ENCODE peak calls at places on chromosomes 13 and 19, in six cellular contexts. V is esophagus squamous epithelium, N is heart left ventricle, M is transverse colon, B is right lobe of liver, P is adrenal gland. U is an unnamed sample.

GRCh38 chr19:47157455-47158321 is 27.1 kb downstream of the SAE1 start:
- DNase-seq in P (peak; percentile 53), N (peak; percentile 59), M (peak; percentile 64), V (no peak), B (peak; percentile 25), U (no peak)

GRCh38 chr13:35884211-35884610 is 247.0 kb downstream of the DCLK1 start:
- DNase-seq in B (no peak), N (no peak), M (no peak), V (no peak), P (no peak), U (no peak)

GRCh38 chr13:66951426-66951825 is 278.7 kb downstream of the PCDH9 start:
- DNase-seq in N (no peak), B (no peak), V (no peak), M (no peak), P (no peak), U (no peak)

GRCh38 chr13:19345158-19345557 is 163.5 kb upstream of the TUBA3C start:
- DNase-seq in N (no peak), B (no peak), P (no peak), M (no peak), V (no peak), U (no peak)

GRCh38 chr19:44552324-44552723 is 22.8 kb upstream of the CEACAM20 start:
- DNase-seq in B (peak; percentile 29), V (no peak), N (no peak), M (peak; percentile 26), P (peak; percentile 38), U (peak; percentile 75)

GRCh38 chr19:58482372-58482771 is 6.2 kb downstream of the ZNF446 start:
- DNase-seq in V (no peak), M (no peak), B (no peak), P (no peak), N (no peak), U (no peak)

GRCh38 chr13:75458696-75459422 is 23.1 kb downstream of the TBC1D4 start:
- DNase-seq in P (peak; percentile 66), V (no peak), M (peak; percentile 71), B (peak; percentile 31), N (peak; percentile 57), U (no peak)

GRCh38 chr19:13992025-13992424 is 14.1 kb downstream of the RFX1 start:
- DNase-seq in B (no peak), N (no peak), P (no peak), V (no peak), M (no peak), U (no peak)

GRCh38 chr13:95030948-95031347 is 270.3 kb downstream of the ABCC4 start:
- DNase-seq in P (no peak), V (no peak), N (no peak), B (no peak), M (no peak), U (no peak)

GRCh38 chr19:7933828-7934725 is 8.1 kb upstream of the CTXN1 start:
- DNase-seq in P (no peak), B (no peak), V (no peak), N (peak; percentile 20), M (no peak), U (no peak)
- TF ChIP-seq POLR2A in P (no peak), B (no peak), V (no peak), N (no peak), M (no peak), U (no peak)

GRCh38 chr19:3836887-3837286 is 32.0 kb downstream of the ZFR2 start:
- DNase-seq in B (no peak), P (no peak), M (no peak), V (no peak), N (no peak), U (no peak)
- TF ChIP-seq POLR2A in B (no peak), P (no peak), M (no peak), V (no peak), N (no peak), U (no peak)

GRCh38 chr19:40739871-40740703 is 10.2 kb downstream of the ACTMAP start:
- DNase-seq in B (no peak), N (no peak), M (no peak), V (no peak), P (no peak), U (no peak)
- TF ChIP-seq POLR2A in B (no peak), N (no peak), M (no peak), V (no peak), P (no peak), U (no peak)

GRCh38 chr19:18280247-18281081 is 958 bp downstream of the JUND start:
- DNase-seq in M (peak; percentile 87), N (peak; percentile 79), V (peak; percentile 52), P (peak; percentile 84), B (peak; percentile 82), U (peak; percentile 94)
- TF ChIP-seq POLR2A in M (peak; percentile 93), N (peak; percentile 45), V (peak; percentile 96), P (peak; percentile 93), B (peak; percentile 85), U (peak; percentile 65)

GRCh38 chr13:45700971-45701900 is 884 bp upstream of the CBY2 start:
- DNase-seq in B (no peak), M (no peak), N (no peak), V (no peak), P (no peak), U (no peak)
- TF ChIP-seq POLR2A in B (no peak), M (no peak), N (no peak), V (no peak), P (no peak), U (no peak)

GRCh38 chr13:102147353-102147752 is 254.5 kb downstream of the FGF14 start:
- DNase-seq in V (no peak), P (no peak), B (no peak), N (no peak), M (no peak), U (no peak)

DNA sequence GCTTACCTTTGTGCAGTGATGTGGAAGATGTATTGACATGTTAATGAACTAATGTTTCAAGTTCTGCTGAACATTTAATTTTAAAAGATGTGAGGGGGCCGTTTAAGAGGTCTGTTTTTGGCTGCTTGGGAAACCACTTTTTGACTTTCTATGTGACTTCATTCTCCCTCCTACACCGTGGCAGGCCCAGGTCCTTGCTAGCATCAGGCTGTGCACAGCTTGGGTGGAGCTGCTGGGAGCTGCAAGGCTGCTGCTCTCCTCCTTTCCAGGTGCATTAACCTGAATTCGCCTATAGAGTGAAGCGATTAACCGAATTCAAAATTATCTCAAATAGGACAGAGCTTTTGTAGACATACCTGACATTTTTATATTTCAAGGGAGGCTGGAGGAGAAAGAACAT is 249.1 kb downstream of the FGF14 start:
- DNase-seq in M (no peak), N (no peak), B (no peak), P (no peak), V (no peak), U (no peak)
- TF ChIP-seq POLR2A in M (no peak), N (no peak), B (no peak), P (no peak), V (no peak), U (no peak)

GRCh38 chr13:96849091-96849490 is 145.2 kb downstream of the OXGR1 start:
- DNase-seq in P (no peak), V (no peak), N (no peak), B (no peak), M (no peak), U (no peak)
- TF ChIP-seq POLR2A in P (no peak), V (no peak), N (no peak), B (no peak), M (no peak), U (no peak)

DNA sequence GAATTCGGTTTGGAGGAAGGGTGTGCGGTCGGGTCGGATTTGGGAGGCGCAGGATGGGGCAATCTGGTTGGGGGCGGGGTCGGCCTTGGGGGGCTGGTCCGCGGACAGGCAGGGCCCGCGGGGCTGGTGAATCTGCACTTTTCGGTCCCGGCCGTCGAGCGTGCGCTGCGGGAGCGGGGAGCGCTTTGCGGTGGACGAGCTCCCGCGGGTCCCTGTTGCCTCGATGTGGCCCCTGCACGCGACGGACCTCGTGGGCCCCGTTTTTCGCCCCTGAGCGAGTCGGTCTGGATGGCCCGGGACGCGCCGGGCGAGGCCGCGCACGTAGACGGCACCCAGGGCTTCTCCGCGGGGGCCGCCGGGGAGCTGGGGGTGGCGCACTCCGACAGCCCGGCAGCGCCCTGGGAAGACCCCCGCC is 11.8 kb downstream of the PEAK3 start:
- DNase-seq in V (no peak), M (peak; percentile 54), B (peak; percentile 72), N (peak; percentile 60), P (peak; percentile 74), U (peak; percentile 87)
- TF ChIP-seq POLR2A in V (no peak), M (no peak), B (no peak), N (no peak), P (no peak), U (no peak)

GRCh38 chr19:39403331-39404312 is 3.0 kb upstream of the ZFP36 start:
- DNase-seq in N (peak; percentile 97), B (peak; percentile 95), P (peak; percentile 99), V (peak; percentile 89), M (peak; percentile 99), U (peak; percentile 87)
- TF ChIP-seq POLR2A in N (no peak), B (peak; percentile 53), P (peak; percentile 76), V (peak; percentile 41), M (peak; percentile 85), U (peak; percentile 68)

GRCh38 chr19:4589579-4590410 is 30.3 kb upstream of the SEMA6B start:
- DNase-seq in V (no peak), N (peak; percentile 31), B (no peak), P (no peak), M (no peak), U (peak; percentile 31)

GRCh38 chr19:4586691-4587090 is 27.2 kb upstream of the SEMA6B start:
- DNase-seq in P (no peak), M (no peak), N (no peak), V (no peak), B (no peak), U (no peak)

GRCh38 chr19:4586245-4586644 is 26.8 kb upstream of the SEMA6B start:
- DNase-seq in P (no peak), B (no peak), M (no peak), V (no peak), N (no peak), U (no peak)

GRCh38 chr19:4585556-4585955 is 26.1 kb upstream of the SEMA6B start:
- DNase-seq in V (no peak), P (no peak), M (no peak), B (no peak), N (no peak), U (no peak)

GRCh38 chr19:4587527-4587926 is 28.0 kb upstream of the SEMA6B start:
- DNase-seq in B (no peak), M (no peak), P (no peak), V (no peak), N (no peak), U (no peak)
- TF ChIP-seq POLR2A in B (no peak), M (no peak), P (no peak), V (no peak), N (no peak), U (no peak)